ENCODE peak calls at places on chromosomes 2 and 18, in seven cellular contexts. One of them, this sample, is unnamed.
A peak's percentile ranks its signal among the peaks of the same experiment; 100 is the strongest.

GRCh38 chr2:46555011-46555410 is 75.6 kb downstream of the TMEM247 start:
- DNase-seq in sigmoid colon: no peak
- DNase-seq in upper lobe of left lung: no peak
- DNase-seq in K562: no peak
- DNase-seq in GM12878: no peak
- DNase-seq in ovary: no peak
- DNase-seq in transverse colon: no peak
- DNase-seq in this sample: no peak

GRCh38 chr2:125679903-125680302 is 976.1 kb upstream of the GYPC start:
- DNase-seq in sigmoid colon: no peak
- DNase-seq in GM12878: no peak
- DNase-seq in K562: no peak
- DNase-seq in ovary: no peak
- DNase-seq in transverse colon: peak; percentile 37
- DNase-seq in upper lobe of left lung: no peak
- DNase-seq in this sample: no peak

GRCh38 chr2:34552337-34552736 is 953.2 kb upstream of the FAM98A start:
- DNase-seq in GM12878: no peak
- DNase-seq in transverse colon: no peak
- DNase-seq in sigmoid colon: no peak
- DNase-seq in K562: no peak
- DNase-seq in upper lobe of left lung: no peak
- DNase-seq in ovary: no peak
- DNase-seq in this sample: no peak

GRCh38 chr2:196606516-196606915 is 33.0 kb upstream of the CCDC150 start:
- DNase-seq in sigmoid colon: no peak
- DNase-seq in upper lobe of left lung: no peak
- DNase-seq in ovary: no peak
- DNase-seq in GM12878: no peak
- DNase-seq in transverse colon: no peak
- DNase-seq in K562: no peak
- DNase-seq in this sample: no peak

GRCh38 chr18:5468394-5468793 is 75.4 kb downstream of the EPB41L3 start:
- DNase-seq in upper lobe of left lung: no peak
- DNase-seq in transverse colon: no peak
- DNase-seq in sigmoid colon: no peak
- DNase-seq in K562: no peak
- DNase-seq in ovary: no peak
- DNase-seq in GM12878: no peak
- DNase-seq in this sample: no peak

GRCh38 chr2:61993422-61994024 is 88.0 kb downstream of the COMMD1 start:
- DNase-seq in sigmoid colon: no peak
- DNase-seq in transverse colon: peak; percentile 22
- DNase-seq in ovary: no peak
- DNase-seq in K562: peak; percentile 28
- DNase-seq in GM12878: peak; percentile 55
- DNase-seq in upper lobe of left lung: no peak
- DNase-seq in this sample: no peak

GRCh38 chr2:242027676-242028450 is 158.3 kb downstream of the RTP5 start:
- DNase-seq in ovary: peak; percentile 6
- DNase-seq in transverse colon: no peak
- DNase-seq in GM12878: no peak
- DNase-seq in sigmoid colon: peak; percentile 51
- DNase-seq in upper lobe of left lung: no peak
- DNase-seq in K562: no peak
- DNase-seq in this sample: no peak

GRCh38 chr2:20072436-20073158 is 21.2 kb upstream of the LAPTM4A start:
- DNase-seq in K562: no peak
- DNase-seq in sigmoid colon: no peak
- DNase-seq in transverse colon: no peak
- DNase-seq in upper lobe of left lung: no peak
- DNase-seq in ovary: no peak
- DNase-seq in GM12878: no peak
- DNase-seq in this sample: no peak

GRCh38 chr2:33000986-33001385 is 54.2 kb downstream of the LTBP1 start:
- DNase-seq in K562: no peak
- DNase-seq in ovary: no peak
- DNase-seq in sigmoid colon: no peak
- DNase-seq in GM12878: no peak
- DNase-seq in transverse colon: no peak
- DNase-seq in upper lobe of left lung: no peak
- DNase-seq in this sample: no peak

GRCh38 chr2:169694113-169694893 is at the start of the genes CFAP210 and PHOSPHO2:
- DNase-seq in transverse colon: peak; percentile 100
- DNase-seq in GM12878: peak; percentile 70
- DNase-seq in ovary: peak; percentile 99
- DNase-seq in sigmoid colon: peak; percentile 100
- DNase-seq in upper lobe of left lung: peak; percentile 100
- DNase-seq in K562: peak; percentile 95
- DNase-seq in this sample: peak; percentile 100

GRCh38 chr2:175855794-175856453 is 146.1 kb downstream of the LNPK start:
- DNase-seq in transverse colon: peak; percentile 8
- DNase-seq in upper lobe of left lung: no peak
- DNase-seq in K562: no peak
- DNase-seq in sigmoid colon: peak; percentile 85
- DNase-seq in GM12878: no peak
- DNase-seq in ovary: no peak
- DNase-seq in this sample: no peak

GRCh38 chr2:229852565-229852964 is 69.2 kb downstream of the TRIP12 start:
- DNase-seq in ovary: no peak
- DNase-seq in transverse colon: peak; percentile 24
- DNase-seq in sigmoid colon: no peak
- DNase-seq in K562: no peak
- DNase-seq in upper lobe of left lung: no peak
- DNase-seq in GM12878: peak; percentile 42
- DNase-seq in this sample: no peak

GRCh38 chr2:223185638-223186037 is 133.6 kb downstream of the KCNE4 start:
- DNase-seq in upper lobe of left lung: no peak
- DNase-seq in ovary: no peak
- DNase-seq in transverse colon: no peak
- DNase-seq in K562: no peak
- DNase-seq in sigmoid colon: no peak
- DNase-seq in GM12878: no peak
- DNase-seq in this sample: no peak

GRCh38 chr18:8329186-8329771 is 280.0 kb upstream of the RAB12 start:
- DNase-seq in transverse colon: no peak
- DNase-seq in sigmoid colon: no peak
- DNase-seq in ovary: no peak
- DNase-seq in GM12878: no peak
- DNase-seq in K562: no peak
- DNase-seq in upper lobe of left lung: no peak
- DNase-seq in this sample: no peak

GRCh38 chr2:226699321-226699720 is 100.3 kb downstream of the IRS1 start:
- DNase-seq in ovary: peak; percentile 26
- DNase-seq in upper lobe of left lung: no peak
- DNase-seq in K562: no peak
- DNase-seq in GM12878: no peak
- DNase-seq in transverse colon: peak; percentile 38
- DNase-seq in sigmoid colon: peak; percentile 90
- DNase-seq in this sample: no peak

GRCh38 chr18:2971741-2972552 is 41.0 kb downstream of the LPIN2 start:
- DNase-seq in transverse colon: peak; percentile 59
- DNase-seq in upper lobe of left lung: no peak
- DNase-seq in sigmoid colon: peak; percentile 69
- DNase-seq in GM12878: peak; percentile 90
- DNase-seq in K562: no peak
- DNase-seq in ovary: no peak
- DNase-seq in this sample: peak; percentile 51

GRCh38 chr2:223008162-223008561 is 43.8 kb upstream of the KCNE4 start:
- DNase-seq in ovary: no peak
- DNase-seq in sigmoid colon: no peak
- DNase-seq in transverse colon: no peak
- DNase-seq in K562: no peak
- DNase-seq in upper lobe of left lung: no peak
- DNase-seq in GM12878: no peak
- DNase-seq in this sample: no peak

GRCh38 chr2:136182315-136182714 is 64.4 kb upstream of the CXCR4 start:
- DNase-seq in ovary: no peak
- DNase-seq in transverse colon: no peak
- DNase-seq in K562: no peak
- DNase-seq in GM12878: no peak
- DNase-seq in upper lobe of left lung: no peak
- DNase-seq in sigmoid colon: no peak
- DNase-seq in this sample: no peak

GRCh38 chr18:58158008-58158407 is 114.0 kb downstream of the NEDD4L start:
- DNase-seq in GM12878: no peak
- DNase-seq in upper lobe of left lung: no peak
- DNase-seq in K562: no peak
- DNase-seq in transverse colon: no peak
- DNase-seq in ovary: no peak
- DNase-seq in sigmoid colon: no peak
- DNase-seq in this sample: no peak

GRCh38 chr2:33510589-33510968 is 34.1 kb downstream of the RASGRP3 start:
- DNase-seq in transverse colon: no peak
- DNase-seq in upper lobe of left lung: no peak
- DNase-seq in GM12878: no peak
- DNase-seq in K562: no peak
- DNase-seq in sigmoid colon: no peak
- DNase-seq in ovary: no peak
- DNase-seq in this sample: no peak

GRCh38 chr2:61016392-61017002 is 1.0 kb upstream of the PEX13 start:
- DNase-seq in ovary: no peak
- DNase-seq in upper lobe of left lung: no peak
- DNase-seq in GM12878: no peak
- DNase-seq in sigmoid colon: no peak
- DNase-seq in K562: no peak
- DNase-seq in transverse colon: no peak
- DNase-seq in this sample: no peak

GRCh38 chr18:24009651-24010333 is 4.8 kb upstream of the TTC39C start:
- DNase-seq in GM12878: peak; percentile 74
- DNase-seq in transverse colon: no peak
- DNase-seq in upper lobe of left lung: no peak
- DNase-seq in sigmoid colon: no peak
- DNase-seq in K562: no peak
- DNase-seq in ovary: no peak
- DNase-seq in this sample: no peak

GRCh38 chr18:9140984-9141383 is 4.4 kb downstream of the ANKRD12 start:
- DNase-seq in GM12878: no peak
- DNase-seq in ovary: no peak
- DNase-seq in sigmoid colon: no peak
- DNase-seq in upper lobe of left lung: no peak
- DNase-seq in transverse colon: no peak
- DNase-seq in K562: no peak
- DNase-seq in this sample: no peak

GRCh38 chr2:159179696-159180095 is 106.8 kb downstream of the WDSUB1 start:
- DNase-seq in upper lobe of left lung: no peak
- DNase-seq in ovary: no peak
- DNase-seq in transverse colon: no peak
- DNase-seq in K562: no peak
- DNase-seq in sigmoid colon: no peak
- DNase-seq in GM12878: no peak
- DNase-seq in this sample: no peak

GRCh38 chr2:158205215-158205614 is 103.5 kb downstream of the UPP2 start:
- DNase-seq in GM12878: no peak
- DNase-seq in ovary: no peak
- DNase-seq in sigmoid colon: no peak
- DNase-seq in upper lobe of left lung: no peak
- DNase-seq in K562: no peak
- DNase-seq in transverse colon: peak; percentile 21
- DNase-seq in this sample: no peak

GRCh38 chr2:85234879-85235278 is 92.9 kb downstream of the TGOLN2 start:
- DNase-seq in K562: no peak
- DNase-seq in GM12878: no peak
- DNase-seq in upper lobe of left lung: no peak
- DNase-seq in ovary: no peak
- DNase-seq in sigmoid colon: no peak
- DNase-seq in transverse colon: no peak
- DNase-seq in this sample: no peak

DNA sequence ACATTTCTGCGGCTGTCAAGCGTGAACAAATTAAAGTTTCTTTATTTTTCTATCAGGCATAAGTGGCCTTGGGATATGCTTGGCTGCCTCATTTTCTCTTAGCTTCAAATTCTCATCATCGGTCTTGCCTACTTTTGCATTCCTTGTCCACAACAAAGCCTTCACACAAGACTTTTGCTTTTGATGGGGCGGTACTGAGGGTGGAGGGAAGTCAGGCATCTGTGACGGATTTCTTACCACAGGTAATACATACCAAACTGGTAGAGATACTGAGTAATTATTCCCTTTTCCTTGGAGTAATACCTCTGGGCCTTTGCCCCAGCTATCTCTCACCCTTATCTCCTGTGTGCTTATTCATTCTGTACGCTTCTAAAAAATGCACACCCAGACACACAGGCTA is 468.3 kb upstream of the RGPD4 start:
- DNase-seq in sigmoid colon: no peak
- DNase-seq in GM12878: no peak
- DNase-seq in upper lobe of left lung: no peak
- DNase-seq in transverse colon: no peak
- DNase-seq in K562: no peak
- DNase-seq in ovary: no peak
- DNase-seq in this sample: no peak
- TF ChIP-seq EP300 in sigmoid colon: no peak
- TF ChIP-seq EP300 in GM12878: no peak
- TF ChIP-seq EP300 in upper lobe of left lung: no peak
- TF ChIP-seq EP300 in transverse colon: no peak
- TF ChIP-seq EP300 in K562: no peak
- TF ChIP-seq EP300 in ovary: no peak
- TF ChIP-seq EP300 in this sample: no peak

GRCh38 chr2:27071990-27072830 is 756 bp upstream of the OST4 start:
- DNase-seq in GM12878: no peak
- DNase-seq in K562: no peak
- DNase-seq in upper lobe of left lung: peak; percentile 89
- DNase-seq in sigmoid colon: peak; percentile 98
- DNase-seq in transverse colon: peak; percentile 75
- DNase-seq in ovary: peak; percentile 93
- DNase-seq in this sample: peak; percentile 37
- TF ChIP-seq EP300 in GM12878: no peak
- TF ChIP-seq EP300 in K562: no peak
- TF ChIP-seq EP300 in upper lobe of left lung: no peak
- TF ChIP-seq EP300 in sigmoid colon: peak; percentile 79
- TF ChIP-seq EP300 in transverse colon: peak; percentile 58
- TF ChIP-seq EP300 in ovary: no peak
- TF ChIP-seq EP300 in this sample: peak; percentile 68

DNA sequence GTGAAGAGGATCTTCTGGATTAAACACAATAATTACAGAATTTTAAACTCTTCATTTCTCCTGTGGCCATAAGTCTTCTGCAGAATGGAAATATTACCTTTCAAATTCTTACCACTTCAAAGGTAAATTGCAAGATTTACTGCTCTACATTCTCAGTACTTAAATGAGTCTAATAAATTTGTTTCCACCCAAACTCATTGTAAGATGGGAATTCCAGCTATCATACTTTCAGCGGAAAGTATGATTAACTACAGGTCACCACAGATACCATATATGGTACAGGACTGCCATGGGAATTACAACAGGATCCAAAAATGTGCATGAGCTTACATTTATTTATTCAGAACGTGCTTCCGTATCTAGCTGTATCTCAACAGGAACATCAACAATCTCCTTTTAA is 3.1 kb downstream of the DSC3 start:
- DNase-seq in ovary: no peak
- DNase-seq in sigmoid colon: no peak
- DNase-seq in K562: no peak
- DNase-seq in transverse colon: no peak
- DNase-seq in GM12878: no peak
- DNase-seq in upper lobe of left lung: no peak
- DNase-seq in this sample: no peak
- TF ChIP-seq EP300 in ovary: no peak
- TF ChIP-seq EP300 in sigmoid colon: no peak
- TF ChIP-seq EP300 in K562: no peak
- TF ChIP-seq EP300 in transverse colon: no peak
- TF ChIP-seq EP300 in GM12878: no peak
- TF ChIP-seq EP300 in upper lobe of left lung: no peak
- TF ChIP-seq EP300 in this sample: no peak

GRCh38 chr2:66849128-66849527 is 414.2 kb downstream of the MEIS1 start:
- DNase-seq in sigmoid colon: no peak
- DNase-seq in K562: no peak
- DNase-seq in transverse colon: no peak
- DNase-seq in GM12878: no peak
- DNase-seq in ovary: no peak
- DNase-seq in upper lobe of left lung: peak; percentile 30
- DNase-seq in this sample: no peak
- TF ChIP-seq EP300 in sigmoid colon: no peak
- TF ChIP-seq EP300 in K562: no peak
- TF ChIP-seq EP300 in transverse colon: no peak
- TF ChIP-seq EP300 in GM12878: no peak
- TF ChIP-seq EP300 in ovary: no peak
- TF ChIP-seq EP300 in upper lobe of left lung: no peak
- TF ChIP-seq EP300 in this sample: no peak

This sample was measured in stomach.